ENCODE peak calls at places on chromosomes 2 and 18, in ten cellular contexts. H is WTC11; J is activated CD8-positive, alpha-beta memory T cell treated with anti-CD3 and anti-CD28 coated beads for 48 hours; Z is NCI-H510A treated with DMSO at 0.1 percent for 48 hours; W is stimulated activated CD8-positive, alpha-beta memory T cell treated with anti-CD3 and anti-CD28 coated beads, Interleukin-15, amount 100 ng/mL, for 1 hour; G is CD4-positive, alpha-beta T cell; U is AG10803; O is bronchial epithelial cell; I is Caki2; V is AG04449. E is an unnamed sample.

GRCh38 chr18:56200381-56200831 is 438.0 kb downstream of the TXNL1 start:
- DNase-seq in U (peak), J (no peak), Z (no peak), I (no peak), W (no peak), V (peak), G (no peak), O (peak), H (no peak), E (peak)

GRCh38 chr18:49001111-49001510 is 50.3 kb upstream of the SMAD7 start:
- DNase-seq in G (no peak), U (no peak), J (no peak), V (no peak), H (no peak), Z (no peak), I (no peak), W (no peak), O (no peak), E (no peak)

GRCh38 chr2:27559228-27559627 is 23.6 kb upstream of the ZNF512 start:
- DNase-seq in G (no peak), V (no peak), J (no peak), H (no peak), Z (no peak), O (no peak), U (no peak), W (no peak), I (no peak), E (no peak)

GRCh38 chr2:222797308-222797707 is 63.5 kb upstream of the ACSL3 start:
- DNase-seq in G (no peak), Z (peak), U (peak), H (no peak), V (peak), J (no peak), I (peak), W (no peak), O (no peak), E (no peak)

GRCh38 chr2:120245520-120245835 is 7.2 kb upstream of the RALB start:
- DNase-seq in U (peak), J (no peak), Z (peak), H (no peak), G (no peak), W (no peak), V (no peak), I (peak), O (no peak), E (no peak)

GRCh38 chr2:231199219-231199618 is 788 bp downstream of the ARMC9 start:
- DNase-seq in J (no peak), H (no peak), O (peak), I (no peak), Z (no peak), V (no peak), U (peak), G (no peak), W (no peak), E (peak)

GRCh38 chr2:147223553-147223952 is 621.3 kb upstream of the ACVR2A start:
- DNase-seq in G (no peak), I (no peak), H (no peak), Z (no peak), U (no peak), J (no peak), O (no peak), V (no peak), W (no peak), E (no peak)

GRCh38 chr2:74019516-74019915 is 34.8 kb downstream of the TET3 start:
- DNase-seq in J (no peak), H (no peak), V (no peak), G (no peak), U (no peak), Z (no peak), W (no peak), O (no peak), I (no peak), E (no peak)

GRCh38 chr2:257429-257828 is 6.4 kb downstream of the SH3YL1 start:
- DNase-seq in O (no peak), V (no peak), G (no peak), W (no peak), J (no peak), Z (no peak), I (no peak), H (no peak), U (no peak), E (no peak)

GRCh38 chr18:61855127-61855991 is 37.4 kb downstream of the RNF152 start:
- DNase-seq in O (no peak), W (no peak), V (no peak), G (no peak), I (no peak), H (no peak), Z (no peak), U (no peak), J (no peak), E (no peak)

GRCh38 chr2:229715895-229716507 is 1.6 kb upstream of the DNER start:
- DNase-seq in W (no peak), J (no peak), H (peak), I (peak), V (no peak), O (peak), U (no peak), G (no peak), Z (peak), E (peak)

GRCh38 chr2:63856302-63856600 is 14.6 kb downstream of the UGP2 start:
- DNase-seq in H (no peak), Z (no peak), I (no peak), O (no peak), V (no peak), G (peak), U (peak), W (peak), J (no peak), E (no peak)

GRCh38 chr2:96508521-96509113 is 3.5 kb upstream of the NEURL3 start:
- DNase-seq in U (no peak), W (no peak), G (no peak), V (no peak), J (no peak), Z (no peak), H (no peak), I (no peak), O (no peak), E (no peak)

GRCh38 chr18:77702686-77703085 is 453.0 kb downstream of the GALR1 start:
- DNase-seq in O (peak), W (no peak), J (no peak), V (no peak), H (peak), U (peak), Z (peak), I (no peak), G (no peak), E (no peak)

GRCh38 chr2:57881998-57882884 is 164.4 kb upstream of the VRK2 start:
- DNase-seq in H (no peak), O (peak), U (peak), W (no peak), Z (no peak), J (no peak), V (no peak), I (peak), G (no peak), E (peak)

GRCh38 chr2:95320344-95320712 is 23.2 kb downstream of the KCNIP3 start:
- DNase-seq in W (no peak), J (no peak), G (no peak), O (no peak), I (no peak), H (no peak), U (no peak), V (no peak), Z (no peak), E (no peak)

GRCh38 chr2:176001281-176001902 is 675 bp downstream of the LNPK start:
- DNase-seq in H (peak), V (no peak), U (peak), G (no peak), Z (peak), W (peak), O (peak), J (peak), I (peak), E (peak)

GRCh38 chr2:241853651-241854341 is 4.9 kb downstream of the PDCD1 start:
- DNase-seq in U (no peak), J (no peak), Z (no peak), H (no peak), V (no peak), W (no peak), I (no peak), G (no peak), O (no peak), E (no peak)

GRCh38 chr2:29724282-29724681 is 197.1 kb downstream of the ALK start:
- DNase-seq in V (no peak), U (no peak), Z (no peak), G (no peak), I (no peak), W (no peak), H (no peak), O (no peak), J (no peak), E (no peak)

GRCh38 chr2:71505086-71505769 is 51.9 kb downstream of the DYSF start:
- DNase-seq in H (no peak), J (no peak), G (no peak), V (no peak), Z (peak), O (no peak), W (no peak), I (no peak), U (no peak), E (no peak)

GRCh38 chr2:228545041-228545440 is 363.6 kb upstream of the SPHKAP start:
- DNase-seq in U (peak), J (no peak), H (no peak), Z (no peak), V (peak), I (no peak), G (no peak), O (peak), W (no peak), E (peak)

GRCh38 chr2:106057206-106057605 is 136.9 kb downstream of the UXS1 start:
- DNase-seq in H (no peak), I (no peak), V (no peak), J (no peak), G (peak), U (no peak), W (peak), O (peak), Z (peak), E (peak)

GRCh38 chr2:159045545-159046454 is 77.4 kb downstream of the TANC1 start:
- DNase-seq in O (peak), V (no peak), U (peak), Z (no peak), G (no peak), H (no peak), I (no peak), J (no peak), W (no peak), E (no peak)

GRCh38 chr2:84919885-84920580 is 14.6 kb downstream of the TMSB10 start:
- DNase-seq in W (no peak), U (peak), J (no peak), G (no peak), I (peak), O (peak), Z (no peak), V (peak), H (no peak), E (peak)

GRCh38 chr2:37585982-37586621 is 85.3 kb downstream of the CDC42EP3 start:
- DNase-seq in G (peak), V (peak), O (peak), W (peak), Z (no peak), H (no peak), J (no peak), U (peak), I (peak), E (peak)

GRCh38 chr18:3037423-3037915 is 24.5 kb upstream of the LPIN2 start:
- DNase-seq in J (no peak), V (no peak), W (no peak), I (no peak), O (peak), G (no peak), Z (peak), U (peak), H (no peak), E (peak)

GRCh38 chr18:60891936-60892335 is 441.3 kb upstream of the CDH20 start:
- DNase-seq in W (no peak), Z (no peak), I (no peak), H (no peak), V (no peak), O (peak), U (no peak), G (no peak), J (no peak), E (peak)

GRCh38 chr2:60092781-60093180 is 460.7 kb downstream of the BCL11A start:
- DNase-seq in Z (no peak), V (no peak), I (no peak), O (no peak), U (no peak), G (no peak), W (no peak), H (no peak), J (no peak), E (no peak)

GRCh38 chr2:16855183-16855582 is 189.5 kb upstream of the CYRIA start:
- DNase-seq in H (no peak), U (no peak), J (no peak), O (no peak), Z (no peak), V (no peak), I (no peak), G (no peak), W (no peak), E (no peak)

GRCh38 chr2:74881626-74882298 is 47.8 kb downstream of the HK2 start:
- DNase-seq in H (no peak), O (no peak), V (no peak), U (no peak), G (no peak), J (no peak), I (no peak), Z (no peak), W (no peak), E (no peak)

GRCh38 chr2:174787485-174788205 is 23.4 kb upstream of the CHRNA1 start:
- DNase-seq in G (no peak), O (no peak), Z (no peak), V (peak), W (no peak), H (peak), I (peak), U (peak), J (no peak), E (no peak)